ENCODE peak calls at places on chromosome 7, in seven cellular contexts. W is bronchial epithelial cell, M is cardiac muscle cell, B is NCI-H1694 treated with DMSO at 0.1 percent for 48 hours, I is lower lobe of right lung, R is iris pigment epithelial cell, A is glutamatergic neuron. X is an unnamed sample.
A peak's percentile ranks its signal among the peaks of the same experiment; 100 is the strongest.

GRCh38 chr7:158617737-158618128 is 30.1 kb upstream of the PTPRN2 start:
- DNase-seq in W (no peak), M (no peak), B (no peak), I (no peak), R (peak; percentile 91), A (no peak), X (no peak)

GRCh38 chr7:26507375-26508068 is 215.9 kb downstream of the SNX10 start:
- DNase-seq in W (no peak), M (no peak), B (no peak), I (no peak), R (no peak), A (no peak), X (no peak)

GRCh38 chr7:134130124-134130523 is 3.0 kb downstream of the LRGUK start:
- DNase-seq in W (no peak), M (no peak), B (no peak), I (no peak), R (no peak), A (no peak), X (no peak)

GRCh38 chr7:135879238-135879637 is 97.9 kb downstream of the MTPN start:
- DNase-seq in W (peak; percentile 50), M (no peak), B (no peak), I (no peak), R (peak; percentile 74), A (no peak), X (no peak)

GRCh38 chr7:134920026-134920758 is 66.1 kb upstream of the AGBL3 start:
- DNase-seq in W (peak; percentile 41), M (no peak), B (no peak), I (no peak), R (peak; percentile 95), A (no peak), X (no peak)

GRCh38 chr7:33959676-33960075 is 54.3 kb downstream of the BMPER start:
- DNase-seq in W (no peak), M (no peak), B (no peak), I (no peak), R (no peak), A (no peak), X (no peak)

GRCh38 chr7:68706291-68706690 is 892.0 kb upstream of the AUTS2 start:
- DNase-seq in W (no peak), M (no peak), B (no peak), I (no peak), R (peak; percentile 51), A (no peak), X (no peak)

GRCh38 chr7:155785536-155785935 is 26.7 kb downstream of the SHH start:
- DNase-seq in W (no peak), M (no peak), B (no peak), I (no peak), R (peak; percentile 68), A (no peak), X (no peak)

GRCh38 chr7:138460649-138461607 is 869 bp downstream of the TRIM24 start:
- DNase-seq in W (no peak), M (peak; percentile 88), B (peak; percentile 50), I (peak; percentile 75), R (peak; percentile 59), A (peak; percentile 85), X (peak; percentile 59)

GRCh38 chr7:150383710-150384397 is 4.7 kb downstream of the ZNF775 start:
- DNase-seq in W (no peak), M (peak; percentile 90), B (no peak), I (no peak), R (no peak), A (peak; percentile 82), X (peak; percentile 90)

GRCh38 chr7:51700593-51701215 is 384.1 kb upstream of the COBL start:
- DNase-seq in W (no peak), M (no peak), B (no peak), I (no peak), R (no peak), A (no peak), X (no peak)

GRCh38 chr7:43648725-43649406 is 66.0 kb downstream of the STK17A start:
- DNase-seq in W (peak; percentile 62), M (no peak), B (no peak), I (no peak), R (peak; percentile 97), A (no peak), X (peak; percentile 68)

GRCh38 chr7:44196450-44196872 is 4.3 kb upstream of the YKT6 start:
- DNase-seq in W (peak; percentile 49), M (peak; percentile 77), B (peak; percentile 72), I (no peak), R (peak; percentile 57), A (peak; percentile 71), X (no peak)

GRCh38 chr7:137992738-137993394 is 9.0 kb downstream of the CREB3L2 start:
- DNase-seq in W (peak; percentile 87), M (no peak), B (no peak), I (no peak), R (peak; percentile 97), A (no peak), X (no peak)

GRCh38 chr7:122380993-122381392 is 76.4 kb upstream of the FEZF1 start:
- DNase-seq in W (no peak), M (no peak), B (no peak), I (no peak), R (no peak), A (peak; percentile 21), X (no peak)

GRCh38 chr7:89680161-89680560 is 474.1 kb upstream of the STEAP1 start:
- DNase-seq in W (no peak), M (no peak), B (no peak), I (no peak), R (no peak), A (no peak), X (no peak)

GRCh38 chr7:92633211-92633906 is 43.2 kb upstream of the FAM133B start:
- DNase-seq in W (peak; percentile 92), M (no peak), B (no peak), I (no peak), R (peak; percentile 93), A (no peak), X (peak; percentile 50)

GRCh38 chr7:20269726-20270125 is 52.5 kb upstream of the MACC1 start:
- DNase-seq in W (no peak), M (no peak), B (no peak), I (no peak), R (peak; percentile 56), A (no peak), X (no peak)

GRCh38 chr7:27863866-27864265 is 123.9 kb downstream of the TAX1BP1 start:
- DNase-seq in W (no peak), M (no peak), B (no peak), I (no peak), R (peak; percentile 41), A (no peak), X (no peak)

GRCh38 chr7:100975391-100975821 is 6.0 kb downstream of the MUC12 start:
- DNase-seq in W (no peak), M (no peak), B (no peak), I (no peak), R (no peak), A (no peak), X (peak; percentile 67)

X was measured in mucosa of descending colon.